ENCODE peak calls at places on chromosome 21, in ten cellular contexts. One of them, this sample, is unnamed. For H3K36me3, the result is how much of the 10 kb centered on the place peaks cover.

GRCh38 chr21:35005825-35006224 is 43.3 kb downstream of the RUNX1 start:
- DNase-seq in tibial nerve: no peak
- DNase-seq in PC-3: no peak
- DNase-seq in neural progenitor cell: no peak
- DNase-seq in upper lobe of right lung: no peak
- DNase-seq in right lobe of liver: no peak
- DNase-seq in lung: no peak
- DNase-seq in DND-41: no peak
- DNase-seq in astrocyte: no peak
- DNase-seq in kidney epithelial cell: no peak
- DNase-seq in this sample: no peak

GRCh38 chr21:22795644-22796043 is 1797.4 kb downstream of the NCAM2 start:
- DNase-seq in upper lobe of right lung: no peak
- DNase-seq in astrocyte: no peak
- DNase-seq in lung: no peak
- DNase-seq in neural progenitor cell: no peak
- DNase-seq in PC-3: no peak
- DNase-seq in tibial nerve: no peak
- DNase-seq in right lobe of liver: no peak
- DNase-seq in DND-41: no peak
- DNase-seq in kidney epithelial cell: no peak
- DNase-seq in this sample: no peak

GRCh38 chr21:34192646-34193285 is 119.4 kb downstream of the MRPS6 start:
- DNase-seq in tibial nerve: no peak
- DNase-seq in kidney epithelial cell: no peak
- DNase-seq in neural progenitor cell: no peak
- DNase-seq in lung: no peak
- DNase-seq in PC-3: no peak
- DNase-seq in astrocyte: no peak
- DNase-seq in right lobe of liver: no peak
- DNase-seq in DND-41: no peak
- DNase-seq in upper lobe of right lung: no peak
- DNase-seq in this sample: no peak

GRCh38 chr21:16058896-16059295 is 329.1 kb downstream of the USP25 start:
- DNase-seq in neural progenitor cell: no peak
- DNase-seq in DND-41: no peak
- DNase-seq in kidney epithelial cell: no peak
- DNase-seq in tibial nerve: no peak
- DNase-seq in right lobe of liver: no peak
- DNase-seq in PC-3: peak
- DNase-seq in lung: no peak
- DNase-seq in astrocyte: no peak
- DNase-seq in upper lobe of right lung: no peak
- DNase-seq in this sample: no peak

GRCh38 chr21:34701726-34702125 is 32.9 kb downstream of the CLIC6 start:
- DNase-seq in tibial nerve: no peak
- DNase-seq in lung: no peak
- DNase-seq in astrocyte: no peak
- DNase-seq in right lobe of liver: no peak
- DNase-seq in neural progenitor cell: no peak
- DNase-seq in kidney epithelial cell: no peak
- DNase-seq in PC-3: no peak
- DNase-seq in upper lobe of right lung: no peak
- DNase-seq in DND-41: no peak
- DNase-seq in this sample: no peak

GRCh38 chr21:15051652-15052554 is 12.9 kb downstream of the NRIP1 start:
- DNase-seq in right lobe of liver: no peak
- DNase-seq in kidney epithelial cell: no peak
- DNase-seq in lung: no peak
- DNase-seq in tibial nerve: no peak
- DNase-seq in upper lobe of right lung: no peak
- DNase-seq in PC-3: peak
- DNase-seq in astrocyte: peak
- DNase-seq in neural progenitor cell: no peak
- DNase-seq in DND-41: no peak
- DNase-seq in this sample: no peak

GRCh38 chr21:26754853-26755252 is 90.4 kb downstream of the ADAMTS1 start:
- DNase-seq in lung: no peak
- DNase-seq in PC-3: no peak
- DNase-seq in right lobe of liver: no peak
- DNase-seq in astrocyte: no peak
- DNase-seq in kidney epithelial cell: no peak
- DNase-seq in tibial nerve: no peak
- DNase-seq in upper lobe of right lung: no peak
- DNase-seq in neural progenitor cell: no peak
- DNase-seq in DND-41: no peak
- DNase-seq in this sample: no peak

GRCh38 chr21:15221799-15222386 is 157.1 kb upstream of the NRIP1 start:
- DNase-seq in DND-41: no peak
- DNase-seq in right lobe of liver: peak
- DNase-seq in kidney epithelial cell: peak
- DNase-seq in lung: peak
- DNase-seq in PC-3: peak
- DNase-seq in tibial nerve: no peak
- DNase-seq in neural progenitor cell: peak
- DNase-seq in astrocyte: peak
- DNase-seq in upper lobe of right lung: peak
- DNase-seq in this sample: no peak

DNA sequence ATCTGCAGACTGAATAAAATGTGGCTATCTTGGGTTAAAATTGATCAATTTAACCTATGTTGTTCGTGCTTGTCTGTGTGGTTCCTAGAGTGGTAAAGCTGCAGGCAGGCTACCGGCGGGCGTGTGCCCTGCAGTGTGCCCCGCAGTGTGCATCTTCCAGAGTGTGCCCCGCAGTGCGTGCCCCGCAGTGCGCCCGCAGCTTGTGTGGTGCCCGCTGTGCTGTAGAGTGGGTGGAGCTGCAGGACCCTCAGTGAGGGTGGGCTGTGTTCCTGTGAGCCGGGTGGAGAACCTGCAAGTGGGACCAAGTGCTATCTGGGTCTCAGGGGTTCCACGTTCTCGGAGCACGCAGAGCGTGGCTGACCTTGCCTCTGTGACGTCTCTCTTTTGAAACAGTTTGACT is 10.7 kb downstream of the RRP1 start:
- DNase-seq in upper lobe of right lung: no peak
- DNase-seq in astrocyte: no peak
- DNase-seq in lung: no peak
- DNase-seq in tibial nerve: no peak
- DNase-seq in neural progenitor cell: no peak
- DNase-seq in kidney epithelial cell: no peak
- DNase-seq in right lobe of liver: no peak
- DNase-seq in DND-41: no peak
- DNase-seq in PC-3: no peak
- DNase-seq in this sample: no peak
- H3K36me3 ChIP-seq in upper lobe of right lung: half or more
- H3K36me3 ChIP-seq in astrocyte: under half
- H3K36me3 ChIP-seq in lung: under half
- H3K36me3 ChIP-seq in tibial nerve: under half
- H3K36me3 ChIP-seq in neural progenitor cell: under half
- H3K36me3 ChIP-seq in kidney epithelial cell: under half
- H3K36me3 ChIP-seq in right lobe of liver: under half
- H3K36me3 ChIP-seq in DND-41: half or more
- H3K36me3 ChIP-seq in PC-3: half or more
- H3K36me3 ChIP-seq in this sample: half or more

DNA sequence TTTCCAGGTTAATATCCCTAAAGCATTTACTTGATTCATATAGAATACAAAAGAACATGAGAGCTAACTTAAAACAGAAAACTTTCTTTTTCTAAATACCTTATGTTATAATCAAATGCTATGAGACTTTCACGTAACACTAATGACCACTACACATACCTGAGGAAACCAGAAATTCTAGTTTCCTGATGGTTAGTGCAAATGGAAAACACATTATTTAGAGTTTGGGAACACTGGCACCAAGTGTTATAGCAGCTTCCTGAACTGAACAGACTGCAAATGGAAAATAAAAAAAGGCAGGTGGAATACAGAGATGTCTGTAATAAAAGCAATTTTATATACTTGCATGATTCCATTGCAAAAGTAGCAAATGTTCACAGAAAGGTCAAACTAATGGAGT is 15.5 kb downstream of the PAXBP1 start:
- DNase-seq in tibial nerve: no peak
- DNase-seq in kidney epithelial cell: no peak
- DNase-seq in neural progenitor cell: no peak
- DNase-seq in DND-41: no peak
- DNase-seq in PC-3: peak
- DNase-seq in lung: no peak
- DNase-seq in astrocyte: no peak
- DNase-seq in right lobe of liver: no peak
- DNase-seq in upper lobe of right lung: no peak
- DNase-seq in this sample: no peak
- H3K36me3 ChIP-seq in tibial nerve: under half
- H3K36me3 ChIP-seq in kidney epithelial cell: under half
- H3K36me3 ChIP-seq in neural progenitor cell: half or more
- H3K36me3 ChIP-seq in DND-41: half or more
- H3K36me3 ChIP-seq in PC-3: half or more
- H3K36me3 ChIP-seq in lung: under half
- H3K36me3 ChIP-seq in astrocyte: under half
- H3K36me3 ChIP-seq in right lobe of liver: under half
- H3K36me3 ChIP-seq in upper lobe of right lung: half or more
- H3K36me3 ChIP-seq in this sample: half or more

GRCh38 chr21:42291751-42292562 is 23.3 kb downstream of the TFF3 start:
- DNase-seq in DND-41: no peak
- DNase-seq in astrocyte: no peak
- DNase-seq in tibial nerve: no peak
- DNase-seq in lung: no peak
- DNase-seq in PC-3: no peak
- DNase-seq in right lobe of liver: no peak
- DNase-seq in upper lobe of right lung: no peak
- DNase-seq in kidney epithelial cell: no peak
- DNase-seq in neural progenitor cell: no peak
- DNase-seq in this sample: peak

GRCh38 chr21:42289926-42290325 is 25.3 kb downstream of the TFF3 start:
- DNase-seq in neural progenitor cell: no peak
- DNase-seq in right lobe of liver: no peak
- DNase-seq in PC-3: no peak
- DNase-seq in tibial nerve: peak
- DNase-seq in upper lobe of right lung: peak
- DNase-seq in astrocyte: no peak
- DNase-seq in DND-41: no peak
- DNase-seq in lung: no peak
- DNase-seq in kidney epithelial cell: no peak
- DNase-seq in this sample: no peak

GRCh38 chr21:42293649-42294272 is 21.4 kb downstream of the TFF3 start:
- DNase-seq in right lobe of liver: no peak
- DNase-seq in lung: no peak
- DNase-seq in PC-3: no peak
- DNase-seq in upper lobe of right lung: no peak
- DNase-seq in kidney epithelial cell: no peak
- DNase-seq in DND-41: no peak
- DNase-seq in astrocyte: no peak
- DNase-seq in tibial nerve: no peak
- DNase-seq in neural progenitor cell: no peak
- DNase-seq in this sample: no peak

GRCh38 chr21:42288962-42289361 is 26.2 kb downstream of the TFF3 start:
- DNase-seq in DND-41: no peak
- DNase-seq in kidney epithelial cell: no peak
- DNase-seq in lung: no peak
- DNase-seq in PC-3: no peak
- DNase-seq in astrocyte: no peak
- DNase-seq in upper lobe of right lung: no peak
- DNase-seq in right lobe of liver: no peak
- DNase-seq in neural progenitor cell: no peak
- DNase-seq in tibial nerve: no peak
- DNase-seq in this sample: no peak

DNA sequence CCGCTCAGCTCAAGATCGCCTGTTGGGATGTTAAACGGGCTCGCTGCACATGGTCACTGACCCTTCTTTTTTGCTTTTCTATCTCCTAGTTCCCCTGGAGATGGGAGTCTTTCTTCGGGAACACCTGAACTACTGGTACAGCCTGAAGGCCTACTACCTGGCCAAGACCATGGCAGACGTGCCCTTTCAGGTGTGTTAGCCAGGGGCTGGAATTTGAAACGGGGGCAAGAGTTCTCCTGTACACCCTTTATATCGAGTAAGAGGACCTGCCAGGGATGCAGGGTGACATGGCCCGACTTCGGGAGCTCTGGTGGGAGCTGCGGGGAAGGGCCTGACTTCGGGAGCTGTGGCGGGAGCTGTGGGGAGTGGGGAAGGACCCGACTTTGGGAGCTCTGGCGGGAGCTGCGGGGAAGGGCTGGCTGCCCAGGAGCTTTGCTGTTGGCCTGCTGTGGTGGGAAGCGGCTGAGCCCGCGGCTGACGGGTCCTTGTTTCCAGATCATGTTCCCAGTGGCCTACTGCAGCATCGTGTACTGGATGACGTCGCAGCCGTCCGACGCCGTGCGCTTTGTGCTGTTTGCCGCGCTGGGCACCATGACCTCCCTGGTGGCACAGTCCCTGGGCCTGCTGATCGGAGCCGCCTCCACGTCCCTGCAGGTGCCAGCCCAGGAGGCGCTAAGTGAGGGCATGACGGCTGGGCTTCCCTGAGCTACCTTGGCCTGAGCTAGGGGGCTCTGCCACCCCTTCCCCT is 24.0 kb downstream of the TFF3 start:
- DNase-seq in lung: no peak
- DNase-seq in astrocyte: no peak
- DNase-seq in neural progenitor cell: no peak
- DNase-seq in upper lobe of right lung: no peak
- DNase-seq in PC-3: no peak
- DNase-seq in DND-41: no peak
- DNase-seq in tibial nerve: no peak
- DNase-seq in kidney epithelial cell: no peak
- DNase-seq in right lobe of liver: no peak
- DNase-seq in this sample: no peak
- H3K36me3 ChIP-seq in lung: under half
- H3K36me3 ChIP-seq in astrocyte: under half
- H3K36me3 ChIP-seq in neural progenitor cell: under half
- H3K36me3 ChIP-seq in upper lobe of right lung: under half
- H3K36me3 ChIP-seq in PC-3: under half
- H3K36me3 ChIP-seq in DND-41: half or more
- H3K36me3 ChIP-seq in tibial nerve: under half
- H3K36me3 ChIP-seq in kidney epithelial cell: under half
- H3K36me3 ChIP-seq in right lobe of liver: under half
- H3K36me3 ChIP-seq in this sample: half or more

DNA sequence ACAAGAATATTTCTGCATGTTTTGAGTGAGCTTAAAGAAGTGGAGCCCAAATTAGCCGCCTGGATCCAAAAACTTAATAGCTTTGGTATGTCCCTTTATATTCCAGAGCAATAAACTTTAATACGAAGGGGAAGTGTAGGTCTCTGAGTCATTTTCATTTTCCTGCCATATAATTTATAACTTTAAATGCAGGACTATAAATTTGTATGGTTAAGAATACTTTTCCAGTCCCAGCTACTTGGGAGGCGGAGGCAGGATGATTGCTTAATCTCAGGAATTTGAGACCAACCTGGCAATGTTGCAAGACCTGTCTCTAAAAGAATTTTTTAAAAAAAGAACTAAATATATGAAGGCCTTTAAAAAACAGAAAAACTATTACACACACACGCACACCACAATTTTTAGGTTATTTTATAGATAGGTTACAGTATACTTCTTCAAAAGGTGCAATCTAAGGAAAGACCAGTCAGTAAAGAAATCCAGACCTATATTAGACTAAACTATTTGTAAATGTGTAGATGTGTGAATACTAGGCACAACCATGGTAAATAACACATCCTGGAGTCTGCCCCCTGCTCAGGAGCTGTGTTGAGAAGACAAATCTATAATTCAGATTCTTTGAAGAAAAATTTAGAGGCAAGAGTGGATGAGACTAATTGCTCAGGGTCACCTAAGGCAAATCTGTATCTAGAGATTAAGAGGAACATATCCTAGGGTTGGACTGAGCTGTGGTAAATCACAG is 80.3 kb downstream of the TTC3 start:
- DNase-seq in neural progenitor cell: no peak
- DNase-seq in PC-3: peak
- DNase-seq in lung: no peak
- DNase-seq in astrocyte: peak
- DNase-seq in right lobe of liver: no peak
- DNase-seq in upper lobe of right lung: no peak
- DNase-seq in DND-41: no peak
- DNase-seq in kidney epithelial cell: no peak
- DNase-seq in tibial nerve: no peak
- DNase-seq in this sample: no peak
- H3K36me3 ChIP-seq in neural progenitor cell: under half
- H3K36me3 ChIP-seq in PC-3: under half
- H3K36me3 ChIP-seq in lung: under half
- H3K36me3 ChIP-seq in astrocyte: half or more
- H3K36me3 ChIP-seq in right lobe of liver: under half
- H3K36me3 ChIP-seq in upper lobe of right lung: half or more
- H3K36me3 ChIP-seq in DND-41: half or more
- H3K36me3 ChIP-seq in kidney epithelial cell: under half
- H3K36me3 ChIP-seq in tibial nerve: under half
- H3K36me3 ChIP-seq in this sample: half or more